ENCODE peak calls at places on chromosomes 16 and 17, in four cellular contexts. W is spleen, V is lower lobe of right lung, C is tibial artery. S is an unnamed sample.

GRCh38 chr17:16997514-16998429 is 25.9 kb upstream of the TNFRSF13B start:
- DNase-seq in W (peak), V (no peak), C (peak), S (peak)

GRCh38 chr17:9138161-9138717 is 116.9 kb downstream of the NTN1 start:
- DNase-seq in W (no peak), V (no peak), C (no peak), S (no peak)

GRCh38 chr16:1780677-1781072 is 1.7 kb downstream of the SPSB3 start:
- DNase-seq in W (no peak), V (no peak), C (no peak), S (no peak)

GRCh38 chr16:1078579-1079021 is 6.1 kb downstream of the SSTR5 start:
- DNase-seq in W (no peak), V (no peak), C (peak), S (peak)

GRCh38 chr17:43840814-43841213 is 6.2 kb upstream of the CD300LG start:
- DNase-seq in W (no peak), V (no peak), C (no peak), S (peak)

GRCh38 chr17:77404812-77405581 is 264.2 kb downstream of the SEC14L1 start:
- DNase-seq in W (peak), V (peak), C (no peak), S (peak)

GRCh38 chr17:80774643-80775281 is 216.9 kb upstream of the CHMP6 start:
- DNase-seq in W (no peak), V (no peak), C (no peak), S (no peak)

GRCh38 chr17:54883939-54884338 is 16.7 kb upstream of the TOM1L1 start:
- DNase-seq in W (no peak), V (no peak), C (no peak), S (no peak)

GRCh38 chr16:23269248-23270091 is 32.6 kb upstream of the SCNN1B start:
- DNase-seq in W (no peak), V (no peak), C (no peak), S (peak)

GRCh38 chr17:19533718-19534561 is at the start of gene SLC47A1:
- DNase-seq in W (peak), V (peak), C (no peak), S (peak)

GRCh38 chr17:11730747-11731146 is 132.5 kb downstream of the DNAH9 start:
- DNase-seq in W (no peak), V (no peak), C (no peak), S (no peak)

GRCh38 chr16:64983226-64983625 is 138.6 kb downstream of the CDH11 start:
- DNase-seq in W (no peak), V (no peak), C (no peak), S (no peak)

GRCh38 chr16:11087691-11088431 is 143.5 kb downstream of the CLEC16A start:
- DNase-seq in W (no peak), V (no peak), C (no peak), S (no peak)

GRCh38 chr16:75326333-75326732 is 74.9 kb upstream of the BCAR1 start:
- DNase-seq in W (no peak), V (no peak), C (no peak), S (no peak)

GRCh38 chr17:49851387-49852291 is 3.8 kb upstream of the TAC4 start:
- DNase-seq in W (peak), V (peak), C (peak), S (peak)

GRCh38 chr17:73091410-73091769 is 1.1 kb downstream of the SLC39A11 start:
- DNase-seq in W (no peak), V (no peak), C (no peak), S (peak)

GRCh38 chr17:17353625-17354484 is 50.7 kb downstream of the NT5M start:
- DNase-seq in W (peak), V (no peak), C (peak), S (no peak)

GRCh38 chr16:78665373-78665772 is 565.9 kb downstream of the WWOX start:
- DNase-seq in W (no peak), V (no peak), C (no peak), S (no peak)

GRCh38 chr17:59848778-59849177 is 44.0 kb downstream of the TUBD1 start:
- DNase-seq in W (peak), V (peak), C (peak), S (peak)

GRCh38 chr16:67699265-67699664 is 19.9 kb downstream of the GFOD2 start:
- DNase-seq in W (peak), V (no peak), C (no peak), S (no peak)

GRCh38 chr17:73645050-73645871 is 1.0 kb upstream of the SDK2 start:
- DNase-seq in W (peak), V (no peak), C (no peak), S (no peak)

GRCh38 chr17:17793378-17794214 is 43.2 kb downstream of the SREBF1 start:
- DNase-seq in W (peak), V (no peak), C (no peak), S (no peak)

GRCh38 chr17:64016974-64017373 is 3.5 kb downstream of the ICAM2 start:
- DNase-seq in W (no peak), V (no peak), C (no peak), S (no peak)

GRCh38 chr16:80664798-80665197 is 124.0 kb downstream of the DYNLRB2 start:
- DNase-seq in W (no peak), V (no peak), C (no peak), S (no peak)

GRCh38 chr17:29237476-29238132 is 9.1 kb upstream of the CRYBA1 start:
- DNase-seq in W (no peak), V (no peak), C (no peak), S (peak)

GRCh38 chr17:69050999-69051775 is 9.5 kb downstream of the ABCA9 start:
- DNase-seq in W (no peak), V (no peak), C (no peak), S (peak)

GRCh38 chr17:65737451-65737850 is 176.0 kb upstream of the AXIN2 start:
- DNase-seq in W (no peak), V (no peak), C (no peak), S (no peak)

GRCh38 chr17:37310940-37311339 is 64.8 kb upstream of the C17orf78 start:
- DNase-seq in W (no peak), V (no peak), C (no peak), S (no peak)

GRCh38 chr17:55402374-55402773 is 19.3 kb downstream of the MMD start:
- DNase-seq in W (no peak), V (no peak), C (no peak), S (peak)

GRCh38 chr17:44333371-44333770 is 8.7 kb upstream of the SLC25A39 start:
- DNase-seq in W (peak), V (peak), C (no peak), S (no peak)

GRCh38 chr16:4664538-4665418 is 28.6 kb upstream of the NUDT16L1 start:
- DNase-seq in W (peak), V (peak), C (peak), S (no peak)

GRCh38 chr17:62627904-62628603 is 584 bp downstream of the MRC2 start:
- DNase-seq in W (no peak), V (peak), C (peak), S (peak)
- H3K4me3 ChIP-seq in W (peak), V (peak), C (peak), S (peak)

DNA sequence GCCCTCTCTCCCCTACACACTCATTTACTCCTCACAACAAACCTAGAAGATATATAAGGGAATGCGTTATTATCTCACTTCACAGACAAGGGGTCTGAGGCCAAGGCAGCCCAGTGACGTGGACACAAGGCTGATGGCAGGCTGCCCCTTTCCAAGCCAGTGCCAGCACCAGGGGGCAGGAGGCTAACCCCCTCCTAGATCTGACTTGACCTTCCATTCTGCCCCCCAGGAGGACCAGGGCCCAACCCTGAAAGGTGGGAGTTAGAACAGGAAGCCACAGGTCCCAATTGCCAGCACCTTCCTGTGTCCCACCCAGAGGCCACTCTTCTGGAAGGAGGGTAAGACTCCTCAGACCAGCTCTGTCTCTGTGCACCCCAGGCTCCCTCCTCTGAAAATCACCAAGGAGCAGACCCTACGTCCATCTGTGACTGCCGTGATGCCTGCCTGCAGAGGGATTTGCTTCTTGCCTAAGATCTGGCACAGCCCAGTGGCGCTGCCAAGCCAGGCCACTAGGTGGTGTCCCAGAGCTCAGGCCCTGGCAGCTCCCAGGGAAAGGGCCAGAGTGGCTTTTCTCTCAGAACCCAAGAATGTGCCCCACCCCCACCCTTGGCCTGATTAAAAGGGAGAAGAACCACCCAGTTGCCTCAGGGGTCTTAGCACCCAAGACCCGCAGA is 42.4 kb upstream of the MRPS23 start:
- DNase-seq in W (peak), V (peak), C (peak), S (peak)
- TF ChIP-seq CTCF in W (peak), V (peak), C (peak), S (peak)

DNA sequence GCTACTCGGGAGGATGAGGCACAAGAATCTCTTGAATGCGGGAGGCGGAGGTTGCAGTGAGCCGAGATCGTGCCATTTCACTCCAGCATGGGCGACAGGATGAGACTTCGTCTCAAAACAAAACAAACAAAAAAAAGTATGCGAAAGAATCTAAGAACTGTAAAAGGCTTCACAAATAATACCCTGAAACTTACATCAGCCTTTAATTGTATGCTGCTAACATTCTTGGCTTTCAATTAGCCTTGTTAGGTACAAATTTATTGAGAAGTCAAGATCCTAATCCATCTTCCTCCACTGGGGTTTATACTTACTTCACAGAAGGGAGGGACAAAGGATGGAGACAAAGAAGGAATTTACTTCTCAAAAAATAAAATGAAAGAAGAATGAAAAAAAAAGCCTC is 83.3 kb downstream of the SNX11 start:
- DNase-seq in W (no peak), V (no peak), C (no peak), S (no peak)
- H3K4me3 ChIP-seq in W (no peak), V (no peak), C (no peak), S (no peak)

GRCh38 chr17:42050360-42051012 is at the start of gene C17orf113:
- DNase-seq in W (peak), V (peak), C (no peak), S (no peak)
- TF ChIP-seq CTCF in W (peak), V (peak), C (peak), S (peak)

DNA sequence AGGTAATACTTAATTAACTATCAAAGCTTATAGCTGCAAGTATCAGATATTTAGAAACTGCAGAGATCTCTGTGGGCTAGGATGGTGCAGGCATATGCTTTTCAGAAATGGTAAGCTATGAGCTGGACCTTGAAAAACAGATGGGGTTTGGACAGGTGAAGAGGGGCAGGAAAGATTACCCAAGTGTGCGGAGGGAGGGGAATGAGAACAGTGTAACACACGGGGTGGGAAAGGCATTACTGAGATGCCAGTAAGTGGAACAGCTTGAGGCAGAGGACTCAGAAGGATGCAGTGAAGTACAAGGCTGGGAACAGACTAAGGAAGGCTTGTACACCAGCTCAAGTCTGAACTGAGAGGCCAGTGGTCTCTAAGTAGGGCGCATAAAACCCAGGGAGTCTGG is 22.1 kb upstream of the EVPL start:
- DNase-seq in W (no peak), V (no peak), C (no peak), S (no peak)
- H3K4me3 ChIP-seq in W (no peak), V (no peak), C (no peak), S (no peak)

GRCh38 chr17:5780476-5780875 is 196.2 kb upstream of the NLRP1 start:
- DNase-seq in W (no peak), V (no peak), C (no peak), S (peak)
- TF ChIP-seq CTCF in W (no peak), V (no peak), C (no peak), S (no peak)

DNA sequence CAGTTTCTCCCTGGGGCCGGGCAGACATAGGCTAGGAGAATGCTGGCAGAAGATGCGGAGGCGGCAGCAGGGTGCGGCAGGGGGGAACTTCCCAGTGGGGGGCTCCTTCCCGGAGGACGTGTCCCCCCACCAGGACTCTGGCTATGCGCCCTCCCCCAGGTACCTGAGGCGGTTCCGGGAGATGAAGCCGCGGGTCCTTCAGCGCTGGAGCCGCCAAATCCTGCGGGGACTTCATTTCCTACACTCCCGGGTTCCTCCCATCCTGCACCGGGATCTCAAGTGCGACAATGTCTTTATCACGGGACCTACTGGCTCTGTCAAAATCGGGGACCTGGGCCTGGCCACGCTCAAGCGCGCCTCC is 3.3 kb downstream of the WNK4 start:
- DNase-seq in W (no peak), V (no peak), C (no peak), S (no peak)
- H3K4me3 ChIP-seq in W (no peak), V (no peak), C (no peak), S (no peak)

GRCh38 chr16:19077879-19078278 is 10.5 kb downstream of the COQ7 start:
- DNase-seq in W (no peak), V (no peak), C (no peak), S (no peak)
- TF ChIP-seq CTCF in W (no peak), V (no peak), C (no peak), S (no peak)